ENCODE peak calls at places on chromosomes 4 and X, in five cellular contexts. One of them, this sample, is unnamed.

GRCh38 chr4:142379277-142380051 is 466.6 kb downstream of the INPP4B start:
- DNase-seq in K562: no peak
- DNase-seq in right atrium auricular region: no peak
- DNase-seq in sigmoid colon: no peak
- DNase-seq in endothelial cell of umbilical vein: peak; percentile 26
- DNase-seq in this sample: no peak

GRCh38 chr4:66376396-66376795 is 706.1 kb upstream of the EPHA5 start:
- DNase-seq in right atrium auricular region: no peak
- DNase-seq in sigmoid colon: no peak
- DNase-seq in endothelial cell of umbilical vein: no peak
- DNase-seq in K562: no peak
- DNase-seq in this sample: no peak

GRCh38 chr4:10051536-10052135 is 30.3 kb upstream of the SLC2A9 start:
- DNase-seq in right atrium auricular region: no peak
- DNase-seq in K562: no peak
- DNase-seq in endothelial cell of umbilical vein: no peak
- DNase-seq in sigmoid colon: no peak
- DNase-seq in this sample: no peak

GRCh38 chrX:53321216-53321942 is 40.0 kb upstream of the IQSEC2 start:
- DNase-seq in right atrium auricular region: no peak
- DNase-seq in sigmoid colon: no peak
- DNase-seq in K562: peak; percentile 63
- DNase-seq in endothelial cell of umbilical vein: no peak
- DNase-seq in this sample: no peak

GRCh38 chrX:152405561-152405960 is 45.6 kb downstream of the GABRA3 start:
- DNase-seq in sigmoid colon: no peak
- DNase-seq in endothelial cell of umbilical vein: no peak
- DNase-seq in right atrium auricular region: no peak
- DNase-seq in K562: no peak
- DNase-seq in this sample: no peak

GRCh38 chr4:48896845-48897244 is 9.7 kb downstream of the OCIAD2 start:
- DNase-seq in sigmoid colon: no peak
- DNase-seq in endothelial cell of umbilical vein: no peak
- DNase-seq in right atrium auricular region: no peak
- DNase-seq in K562: no peak
- DNase-seq in this sample: no peak

GRCh38 chrX:41542151-41542935 is 95.2 kb downstream of the NYX start:
- DNase-seq in right atrium auricular region: no peak
- DNase-seq in sigmoid colon: no peak
- DNase-seq in endothelial cell of umbilical vein: no peak
- DNase-seq in K562: peak; percentile 8
- DNase-seq in this sample: no peak

GRCh38 chr4:24533364-24533763 is 51.0 kb downstream of the DHX15 start:
- DNase-seq in endothelial cell of umbilical vein: no peak
- DNase-seq in right atrium auricular region: no peak
- DNase-seq in K562: no peak
- DNase-seq in sigmoid colon: no peak
- DNase-seq in this sample: no peak

GRCh38 chr4:107863850-107864371 is 39.2 kb downstream of the SGMS2 start:
- DNase-seq in endothelial cell of umbilical vein: peak; percentile 77
- DNase-seq in K562: no peak
- DNase-seq in sigmoid colon: peak; percentile 61
- DNase-seq in right atrium auricular region: no peak
- DNase-seq in this sample: no peak

GRCh38 chr4:16123356-16124084 is 39.7 kb upstream of the PROM1 start:
- DNase-seq in endothelial cell of umbilical vein: no peak
- DNase-seq in right atrium auricular region: no peak
- DNase-seq in sigmoid colon: no peak
- DNase-seq in K562: no peak
- DNase-seq in this sample: no peak

GRCh38 chr4:89158884-89159503 is 47.7 kb downstream of the TIGD2 start:
- DNase-seq in endothelial cell of umbilical vein: peak; percentile 77
- DNase-seq in right atrium auricular region: no peak
- DNase-seq in sigmoid colon: no peak
- DNase-seq in K562: peak; percentile 32
- DNase-seq in this sample: no peak

GRCh38 chr4:139785356-139785755 is 119.7 kb downstream of the MGST2 start:
- DNase-seq in endothelial cell of umbilical vein: no peak
- DNase-seq in K562: no peak
- DNase-seq in right atrium auricular region: no peak
- DNase-seq in sigmoid colon: no peak
- DNase-seq in this sample: no peak

GRCh38 chrX:149937881-149938426 is 337 bp downstream of the EOLA2 start:
- DNase-seq in endothelial cell of umbilical vein: no peak
- DNase-seq in right atrium auricular region: no peak
- DNase-seq in K562: no peak
- DNase-seq in sigmoid colon: peak; percentile 71
- DNase-seq in this sample: peak; percentile 74

GRCh38 chr4:78325244-78326187 is 226.1 kb upstream of the ANXA3 start:
- DNase-seq in K562: no peak
- DNase-seq in right atrium auricular region: no peak
- DNase-seq in endothelial cell of umbilical vein: no peak
- DNase-seq in sigmoid colon: no peak
- DNase-seq in this sample: no peak

GRCh38 chr4:184453402-184454160 is 20.8 kb downstream of the IRF2 start:
- DNase-seq in sigmoid colon: no peak
- DNase-seq in K562: no peak
- DNase-seq in right atrium auricular region: no peak
- DNase-seq in endothelial cell of umbilical vein: peak; percentile 80
- DNase-seq in this sample: peak; percentile 45

GRCh38 chrX:115650916-115651315 is 89.9 kb downstream of the PLS3 start:
- DNase-seq in sigmoid colon: no peak
- DNase-seq in right atrium auricular region: no peak
- DNase-seq in K562: peak; percentile 8
- DNase-seq in endothelial cell of umbilical vein: peak; percentile 31
- DNase-seq in this sample: no peak

GRCh38 chr4:154491731-154492249 is at the start of gene DCHS2:
- DNase-seq in right atrium auricular region: no peak
- DNase-seq in sigmoid colon: peak; percentile 78
- DNase-seq in endothelial cell of umbilical vein: no peak
- DNase-seq in K562: peak; percentile 76
- DNase-seq in this sample: no peak

GRCh38 chr4:68346461-68346860 is 3.4 kb downstream of the YTHDC1 start:
- DNase-seq in K562: no peak
- DNase-seq in right atrium auricular region: no peak
- DNase-seq in sigmoid colon: no peak
- DNase-seq in endothelial cell of umbilical vein: no peak
- DNase-seq in this sample: no peak

GRCh38 chr4:152348670-152349069 is 187.2 kb downstream of the FBXW7 start:
- DNase-seq in right atrium auricular region: no peak
- DNase-seq in endothelial cell of umbilical vein: peak; percentile 31
- DNase-seq in K562: no peak
- DNase-seq in sigmoid colon: no peak
- DNase-seq in this sample: no peak

GRCh38 chrX:136097871-136098805 is 49.2 kb upstream of the FHL1 start:
- DNase-seq in right atrium auricular region: no peak
- DNase-seq in sigmoid colon: no peak
- DNase-seq in endothelial cell of umbilical vein: no peak
- DNase-seq in K562: peak; percentile 59
- DNase-seq in this sample: no peak

GRCh38 chrX:19673334-19674040 is 158.2 kb upstream of the MAP3K15 start:
- DNase-seq in right atrium auricular region: peak; percentile 80
- DNase-seq in K562: no peak
- DNase-seq in sigmoid colon: peak; percentile 84
- DNase-seq in endothelial cell of umbilical vein: peak; percentile 73
- DNase-seq in this sample: peak; percentile 81

GRCh38 chrX:47215291-47215900 is 3.1 kb upstream of the CDK16 start:
- DNase-seq in endothelial cell of umbilical vein: no peak
- DNase-seq in K562: no peak
- DNase-seq in right atrium auricular region: no peak
- DNase-seq in sigmoid colon: no peak
- DNase-seq in this sample: no peak

GRCh38 chrX:74422576-74423288 is 1.4 kb downstream of the SLC16A2 start:
- DNase-seq in right atrium auricular region: peak; percentile 70
- DNase-seq in K562: no peak
- DNase-seq in endothelial cell of umbilical vein: peak; percentile 7
- DNase-seq in sigmoid colon: peak; percentile 90
- DNase-seq in this sample: peak; percentile 79

GRCh38 chr4:167838686-167839085 is 253.7 kb upstream of the ANXA10 start:
- DNase-seq in sigmoid colon: no peak
- DNase-seq in endothelial cell of umbilical vein: no peak
- DNase-seq in K562: no peak
- DNase-seq in right atrium auricular region: no peak
- DNase-seq in this sample: no peak

GRCh38 chrX:129606918-129607317 is 47.8 kb downstream of the APLN start:
- DNase-seq in sigmoid colon: peak; percentile 72
- DNase-seq in endothelial cell of umbilical vein: peak; percentile 48
- DNase-seq in right atrium auricular region: peak; percentile 62
- DNase-seq in K562: peak; percentile 71
- DNase-seq in this sample: no peak
- TF ChIP-seq CTCF in sigmoid colon: peak; percentile 72
- TF ChIP-seq CTCF in endothelial cell of umbilical vein: peak; percentile 42
- TF ChIP-seq CTCF in right atrium auricular region: peak; percentile 83
- TF ChIP-seq CTCF in K562: peak; percentile 76
- TF ChIP-seq CTCF in this sample: peak; percentile 62

GRCh38 chrX:110087485-110088356 is 84.8 kb downstream of the TMEM164 start:
- DNase-seq in right atrium auricular region: no peak
- DNase-seq in sigmoid colon: no peak
- DNase-seq in endothelial cell of umbilical vein: peak; percentile 74
- DNase-seq in K562: no peak
- DNase-seq in this sample: no peak
- H3K27ac ChIP-seq in right atrium auricular region: no peak overlapping the region
- H3K27ac ChIP-seq in sigmoid colon: no peak overlapping the region
- H3K27ac ChIP-seq in endothelial cell of umbilical vein: peak overlapping the region; percentile 96
- H3K27ac ChIP-seq in K562: peak overlapping the region; percentile 76
- H3K27ac ChIP-seq in this sample: peak overlapping the region; percentile 39

DNA sequence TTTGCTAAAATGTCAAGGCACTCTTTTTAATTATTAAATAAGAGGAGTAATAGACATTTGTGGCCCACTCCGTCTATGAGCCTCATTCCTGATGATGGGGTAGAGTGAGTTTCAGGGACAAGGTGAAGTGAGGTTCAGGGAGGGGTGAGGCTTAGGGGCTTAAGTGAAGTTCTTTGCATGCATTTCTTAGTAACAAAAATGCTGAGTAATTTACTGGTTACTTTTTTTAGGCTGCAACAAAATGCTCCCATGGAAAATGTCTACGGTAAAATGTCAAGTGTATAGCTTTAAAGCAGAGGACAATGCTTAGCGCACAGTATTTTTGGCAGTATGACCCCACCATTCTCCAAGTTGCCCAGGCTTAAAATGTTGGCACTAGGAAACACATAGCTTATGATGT is 2.0 kb upstream of the USO1 start:
- DNase-seq in K562: no peak
- DNase-seq in right atrium auricular region: no peak
- DNase-seq in sigmoid colon: no peak
- DNase-seq in endothelial cell of umbilical vein: no peak
- DNase-seq in this sample: no peak
- H3K4me3 ChIP-seq in K562: peak overlapping the region; percentile 77
- H3K4me3 ChIP-seq in right atrium auricular region: no peak overlapping the region
- H3K4me3 ChIP-seq in sigmoid colon: no peak overlapping the region
- H3K4me3 ChIP-seq in endothelial cell of umbilical vein: no peak overlapping the region
- H3K4me3 ChIP-seq in this sample: no peak overlapping the region

GRCh38 chr4:145840162-145840768 is 98.4 kb downstream of the ZNF827 start:
- DNase-seq in K562: peak; percentile 30
- DNase-seq in right atrium auricular region: no peak
- DNase-seq in endothelial cell of umbilical vein: peak; percentile 67
- DNase-seq in sigmoid colon: no peak
- DNase-seq in this sample: no peak
- TF ChIP-seq CTCF in K562: peak; percentile 35
- TF ChIP-seq CTCF in right atrium auricular region: peak; percentile 70
- TF ChIP-seq CTCF in endothelial cell of umbilical vein: peak; percentile 33
- TF ChIP-seq CTCF in sigmoid colon: peak; percentile 26
- TF ChIP-seq CTCF in this sample: peak; percentile 52

DNA sequence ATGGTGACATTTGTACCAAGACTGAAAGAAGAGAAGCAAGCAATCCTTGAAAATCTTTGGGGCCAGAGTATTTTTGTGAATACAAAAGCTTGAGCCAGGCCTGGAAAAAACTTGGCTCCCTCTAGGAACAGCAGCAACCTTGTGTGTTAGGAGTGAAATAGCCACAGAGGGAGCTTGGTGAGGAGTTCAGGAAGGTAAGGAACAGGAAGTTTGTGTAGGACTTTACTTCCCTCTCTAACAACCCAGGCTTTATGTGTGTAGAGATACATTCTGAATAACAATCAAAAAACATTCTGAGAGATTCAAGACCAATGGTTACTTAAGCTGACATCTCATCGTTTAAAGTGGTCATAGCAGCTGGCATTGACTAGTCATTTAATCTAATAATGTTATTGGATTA is 668.5 kb downstream of the PCDH18 start:
- DNase-seq in endothelial cell of umbilical vein: peak; percentile 59
- DNase-seq in right atrium auricular region: no peak
- DNase-seq in sigmoid colon: no peak
- DNase-seq in K562: no peak
- DNase-seq in this sample: no peak
- H3K27ac ChIP-seq in endothelial cell of umbilical vein: peak overlapping the region; percentile 27
- H3K27ac ChIP-seq in right atrium auricular region: no peak overlapping the region
- H3K27ac ChIP-seq in sigmoid colon: no peak overlapping the region
- H3K27ac ChIP-seq in K562: no peak overlapping the region
- H3K27ac ChIP-seq in this sample: no peak overlapping the region

DNA sequence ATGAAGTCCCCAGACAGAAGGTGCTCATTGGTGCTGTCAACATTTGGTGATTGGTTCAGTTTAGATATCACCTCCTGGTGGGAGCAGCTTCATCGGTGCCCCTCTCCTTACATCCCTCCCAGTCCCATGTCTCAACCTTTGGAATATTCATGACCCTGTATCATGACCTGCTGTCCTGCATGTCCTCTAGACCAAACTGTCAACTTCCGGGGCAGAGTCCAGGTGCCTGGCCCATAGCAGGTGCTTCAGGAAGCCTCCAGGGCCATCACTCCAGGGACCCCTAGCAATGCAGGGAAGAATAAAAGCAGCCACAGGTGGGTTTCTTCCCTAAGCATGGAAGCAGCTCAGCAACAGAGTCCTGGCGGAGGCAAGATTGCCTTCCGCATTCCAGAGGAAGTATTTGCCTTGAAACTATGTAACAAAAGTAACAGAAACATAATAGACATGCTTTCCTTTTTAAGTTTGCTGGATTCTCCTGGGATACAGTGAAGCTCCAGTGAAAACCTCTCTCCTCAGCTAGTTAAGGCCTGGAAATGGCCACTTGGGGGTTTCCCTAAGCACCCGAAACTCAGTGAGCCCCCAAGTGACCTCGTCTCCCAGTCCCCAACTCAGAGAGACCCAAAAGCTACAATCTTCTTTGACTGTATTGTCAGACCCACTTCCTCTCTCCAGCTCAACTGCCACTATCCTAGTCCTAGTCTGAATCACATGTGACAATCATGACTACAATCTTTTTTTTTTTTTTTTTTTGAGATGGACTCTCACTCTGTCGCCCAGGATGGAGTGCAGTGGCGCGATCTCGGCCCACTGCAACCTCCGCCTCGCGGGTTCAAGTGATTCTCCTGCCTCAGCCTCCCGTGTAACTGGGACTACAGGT is 1.3 kb upstream of the ATP6AP1 start:
- DNase-seq in right atrium auricular region: no peak
- DNase-seq in sigmoid colon: no peak
- DNase-seq in K562: no peak
- DNase-seq in endothelial cell of umbilical vein: no peak
- DNase-seq in this sample: no peak
- H3K4me3 ChIP-seq in right atrium auricular region: no peak overlapping the region
- H3K4me3 ChIP-seq in sigmoid colon: no peak overlapping the region
- H3K4me3 ChIP-seq in K562: no peak overlapping the region
- H3K4me3 ChIP-seq in endothelial cell of umbilical vein: no peak overlapping the region
- H3K4me3 ChIP-seq in this sample: no peak overlapping the region

DNA sequence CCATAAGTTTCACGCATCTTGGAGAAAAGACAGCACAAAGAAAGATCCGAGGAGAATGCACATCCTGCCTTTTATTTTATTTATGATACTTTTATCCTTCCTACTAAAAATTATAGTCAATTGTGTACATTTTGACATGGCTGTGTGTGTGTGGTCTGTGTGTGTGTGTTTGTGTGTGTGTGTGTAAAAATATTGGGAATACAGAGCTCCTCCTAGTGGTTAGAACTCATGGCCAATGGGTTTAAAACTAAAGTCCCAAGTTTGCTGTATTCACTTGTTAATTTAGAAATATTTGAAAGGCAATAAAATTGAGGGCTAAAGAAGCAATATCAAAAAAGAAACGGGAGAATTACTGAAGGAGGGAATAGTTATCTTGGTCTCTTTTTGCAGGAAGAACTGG is 47.5 kb downstream of the NKX6-1 start:
- DNase-seq in right atrium auricular region: no peak
- DNase-seq in sigmoid colon: no peak
- DNase-seq in K562: no peak
- DNase-seq in endothelial cell of umbilical vein: peak; percentile 4
- DNase-seq in this sample: no peak
- TF ChIP-seq CTCF in right atrium auricular region: peak; percentile 36
- TF ChIP-seq CTCF in sigmoid colon: no peak
- TF ChIP-seq CTCF in K562: peak; percentile 43
- TF ChIP-seq CTCF in endothelial cell of umbilical vein: peak; percentile 24
- TF ChIP-seq CTCF in this sample: no peak